ENCODE peak calls at places on chromosomes 6 and 20, in four cellular contexts. V, P, I and N are unnamed samples.

GRCh38 chr6:99348220-99348822 is 1.2 kb downstream of the FAXC start:
- DNase-seq in V (no peak), P (no peak), I (no peak), N (no peak)

GRCh38 chr6:74113901-74114300 is 417.9 kb downstream of the CD109 start:
- DNase-seq in V (no peak), P (no peak), I (no peak), N (no peak)

GRCh38 chr6:132598473-132598872 is 8.9 kb upstream of the TAAR5 start:
- DNase-seq in V (peak; percentile 13), P (no peak), I (no peak), N (no peak)

GRCh38 chr20:610130-611046 is at the start of gene TCF15:
- DNase-seq in V (peak; percentile 98), P (peak; percentile 66), I (no peak), N (peak; percentile 4)

GRCh38 chr6:132483779-132484679 is 28.9 kb downstream of the STX7 start:
- DNase-seq in V (peak; percentile 61), P (peak; percentile 3), I (peak; percentile 82), N (peak; percentile 39)

GRCh38 chr6:139156102-139156501 is 21.2 kb downstream of the HECA start:
- DNase-seq in V (no peak), P (no peak), I (no peak), N (no peak)

GRCh38 chr6:31900917-31901414 is 920 bp downstream of the ZBTB12 start:
- DNase-seq in V (no peak), P (no peak), I (no peak), N (no peak)

GRCh38 chr6:35497571-35498406 is 910 bp upstream of the TEAD3 start:
- DNase-seq in V (peak; percentile 86), P (no peak), I (peak; percentile 92), N (peak; percentile 58)

GRCh38 chr20:37299718-37300529 is 10.5 kb downstream of the MANBAL start:
- DNase-seq in V (peak; percentile 46), P (no peak), I (peak; percentile 59), N (no peak)

GRCh38 chr6:109448615-109449014 is 7.0 kb downstream of the MICAL1 start:
- DNase-seq in V (no peak), P (no peak), I (no peak), N (no peak)

GRCh38 chr6:109450801-109451200 is 4.8 kb downstream of the MICAL1 start:
- DNase-seq in V (no peak), P (no peak), I (no peak), N (no peak)

GRCh38 chr6:109449064-109449788 is 6.3 kb downstream of the MICAL1 start:
- DNase-seq in V (no peak), P (no peak), I (no peak), N (no peak)

GRCh38 chr6:109451376-109451775 is 4.2 kb downstream of the MICAL1 start:
- DNase-seq in V (no peak), P (no peak), I (no peak), N (no peak)

DNA sequence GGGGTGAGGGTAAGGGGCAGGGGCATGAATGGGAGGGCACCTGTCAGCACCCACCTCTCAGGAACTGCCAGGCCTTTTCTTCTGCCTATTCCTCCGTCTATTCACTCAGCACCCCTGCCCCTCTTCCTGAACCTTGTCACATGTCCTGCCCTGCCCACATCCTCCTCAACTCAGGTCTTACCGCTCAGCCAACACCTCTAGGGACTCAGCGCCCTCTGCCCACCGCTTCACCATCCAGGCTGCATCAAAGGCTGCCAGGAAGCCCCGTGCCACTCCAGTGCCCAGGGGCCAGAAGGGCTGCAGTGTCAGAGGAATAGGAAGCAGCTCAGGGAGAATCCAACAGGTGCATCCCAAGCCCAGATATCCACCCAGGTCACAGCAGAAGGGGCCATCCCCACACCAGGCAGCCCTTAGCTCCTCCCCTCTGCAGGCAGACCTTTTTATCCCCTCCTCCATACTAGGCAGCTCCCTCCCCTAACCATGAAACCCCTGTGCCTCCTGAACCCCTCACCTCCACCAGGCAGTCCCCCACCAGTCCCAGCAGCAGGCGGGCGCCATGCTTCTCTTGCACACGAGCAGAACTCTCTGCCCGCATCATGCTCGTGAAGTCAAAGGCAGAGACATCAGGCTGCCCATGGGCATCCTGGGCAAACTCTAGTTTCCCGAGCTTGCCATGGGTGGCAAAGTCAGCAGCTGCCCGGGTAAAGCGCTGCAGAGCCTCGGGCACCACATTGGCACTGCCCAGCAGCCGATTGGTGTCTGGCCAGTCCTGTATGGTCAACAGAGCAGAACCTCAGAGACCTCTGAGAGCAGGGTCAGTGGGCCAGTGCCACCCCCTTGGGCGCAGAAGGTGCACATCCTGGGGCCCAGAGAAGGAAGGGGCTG is 5.5 kb downstream of the MICAL1 start:
- DNase-seq in V (no peak), P (no peak), I (no peak), N (no peak)
- H3K9ac ChIP-seq in V (no peak overlapping the region), P (no peak overlapping the region), I (no peak overlapping the region), N (no peak overlapping the region)

DNA sequence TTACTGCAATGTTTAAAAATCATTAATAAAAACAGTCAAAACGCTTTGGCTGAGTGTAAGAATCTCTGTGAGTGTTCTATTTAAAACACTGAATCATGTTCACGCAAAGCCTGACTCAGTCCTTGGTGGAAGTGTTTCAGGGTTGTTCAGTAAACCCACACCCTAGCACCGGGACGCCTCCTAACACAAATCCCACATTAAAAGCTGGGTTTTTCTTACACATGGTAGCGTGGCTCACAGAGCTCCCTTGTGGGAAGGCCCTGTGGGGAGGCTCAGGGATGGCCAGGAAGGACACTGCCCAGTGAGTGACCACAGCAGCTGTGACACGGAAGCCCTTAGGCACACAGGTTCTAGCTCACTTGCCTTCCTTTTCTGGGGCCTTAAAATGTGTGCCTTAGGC is 80.2 kb downstream of the GMPR start:
- DNase-seq in V (no peak), P (no peak), I (peak; percentile 78), N (peak; percentile 60)
- H3K4me1 ChIP-seq in V (peaks cover 44% of the 10 kb centered on the region), P (peaks cover 3% of the 10 kb centered on the region), I (peaks cover 42% of the 10 kb centered on the region), N (peaks cover 24% of the 10 kb centered on the region)

GRCh38 chr6:154766288-154766687 is 33.1 kb downstream of the SCAF8 start:
- DNase-seq in V (no peak), P (no peak), I (no peak), N (no peak)
- H3K36me3 ChIP-seq in V (peaks cover 14% of the 10 kb centered on the region), P (no peaks in the 10 kb centered on the region), I (no peaks in the 10 kb centered on the region), N (peaks cover 2% of the 10 kb centered on the region)

DNA sequence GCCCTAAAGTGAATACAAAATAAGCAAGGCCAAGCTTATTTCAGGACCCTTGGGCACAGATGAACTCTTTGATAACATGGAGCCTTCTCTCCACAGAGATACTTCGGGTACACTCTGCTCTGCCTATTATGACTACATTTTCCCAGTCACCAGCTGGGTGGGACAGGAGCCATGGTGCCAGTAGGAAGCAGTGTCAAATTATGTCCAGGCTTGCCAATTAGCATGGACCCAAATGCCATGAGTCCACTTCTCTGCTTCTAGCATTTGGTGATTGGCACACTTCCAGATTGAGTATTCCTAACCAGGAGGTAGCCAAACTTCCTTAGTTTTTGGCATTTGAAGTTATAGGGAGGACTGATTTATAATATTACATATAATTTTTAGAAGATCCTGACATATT is 513.8 kb upstream of the HTR1E start:
- DNase-seq in V (no peak), P (no peak), I (no peak), N (no peak)
- H3K9ac ChIP-seq in V (no peak overlapping the region), P (no peak overlapping the region), I (no peak overlapping the region), N (no peak overlapping the region)

DNA sequence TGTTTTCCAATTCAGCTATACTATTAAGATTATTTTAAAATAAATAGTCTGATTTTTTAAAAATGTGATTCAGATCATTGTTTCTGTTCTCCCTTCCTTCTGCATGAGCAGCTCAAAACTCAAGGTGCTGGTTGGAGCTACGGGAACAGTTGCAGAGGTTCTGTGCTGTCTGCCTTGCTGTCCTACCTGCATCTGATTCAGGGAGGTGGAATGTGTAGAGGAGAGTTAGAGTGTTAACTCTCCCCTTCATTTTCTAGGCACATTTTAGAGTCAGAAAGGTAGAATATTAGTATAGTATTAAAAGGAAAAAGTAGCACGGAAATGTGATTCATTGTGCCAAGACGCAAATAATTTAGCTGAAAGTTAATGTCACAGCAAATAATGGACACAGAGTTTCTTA is 188.1 kb upstream of the SLC35B3 start:
- DNase-seq in V (no peak), P (no peak), I (no peak), N (no peak)
- H3K4me1 ChIP-seq in V (no peaks in the 10 kb centered on the region), P (no peaks in the 10 kb centered on the region), I (no peaks in the 10 kb centered on the region), N (peaks cover 16% of the 10 kb centered on the region)

GRCh38 chr20:62644044-62644795 is 1.9 kb downstream of the SLCO4A1 start:
- DNase-seq in V (no peak), P (no peak), I (no peak), N (no peak)

GRCh38 chr20:62641749-62642665 is at the start of gene SLCO4A1:
- DNase-seq in V (peak; percentile 98), P (no peak), I (peak; percentile 16), N (peak; percentile 39)

GRCh38 chr20:62643521-62644043 is 1.3 kb downstream of the SLCO4A1 start:
- DNase-seq in V (no peak), P (no peak), I (no peak), N (no peak)

GRCh38 chr20:62640870-62641748 is 1.2 kb upstream of the SLCO4A1 start:
- DNase-seq in V (no peak), P (no peak), I (no peak), N (no peak)

GRCh38 chr20:62642666-62643520 is 590 bp downstream of the SLCO4A1 start:
- DNase-seq in V (peak; percentile 71), P (no peak), I (peak; percentile 8), N (peak; percentile 45)
- H3K36me3 ChIP-seq in V (peaks cover 28% of the 10 kb centered on the region), P (no peaks in the 10 kb centered on the region), I (no peaks in the 10 kb centered on the region), N (no peaks in the 10 kb centered on the region)

GRCh38 chr20:58536289-58536688 is 21.1 kb upstream of the APCDD1L start:
- DNase-seq in V (no peak), P (no peak), I (no peak), N (no peak)

GRCh38 chr20:58528412-58528811 is 13.2 kb upstream of the APCDD1L start:
- DNase-seq in V (no peak), P (no peak), I (no peak), N (no peak)

GRCh38 chr20:58526411-58526810 is 11.2 kb upstream of the APCDD1L start:
- DNase-seq in V (no peak), P (no peak), I (no peak), N (no peak)

GRCh38 chr20:58531063-58531462 is 15.9 kb upstream of the APCDD1L start:
- DNase-seq in V (no peak), P (no peak), I (no peak), N (no peak)

GRCh38 chr20:58531657-58532056 is 16.5 kb upstream of the APCDD1L start:
- DNase-seq in V (no peak), P (no peak), I (no peak), N (no peak)
- H3K9ac ChIP-seq in V (no peak overlapping the region), P (no peak overlapping the region), I (no peak overlapping the region), N (no peak overlapping the region)

GRCh38 chr20:62059926-62060630 is 5.6 kb downstream of the TAF4 start:
- DNase-seq in V (no peak), P (no peak), I (no peak), N (no peak)
- H3K4me1 ChIP-seq in V (peaks cover 12% of the 10 kb centered on the region), P (peaks cover 15% of the 10 kb centered on the region), I (peaks cover 9% of the 10 kb centered on the region), N (peaks cover 14% of the 10 kb centered on the region)